ENCODE peak calls at places on chromosomes 2 and 18, in four cellular contexts. One of them, this sample, is unnamed.
A peak's percentile ranks its signal among the peaks of the same experiment; 100 is the strongest.

GRCh38 chr2:122749347-122749850 is 993.9 kb downstream of the TSN start:
- DNase-seq in esophagus squamous epithelium: no peak
- DNase-seq in ovary: no peak
- DNase-seq in activated CD8-positive, alpha-beta T cell treated with anti-CD3 and anti-CD28 coated beads for 36 hours: no peak
- DNase-seq in this sample: no peak

GRCh38 chr2:46555011-46555410 is 75.6 kb downstream of the TMEM247 start:
- DNase-seq in esophagus squamous epithelium: no peak
- DNase-seq in ovary: no peak
- DNase-seq in activated CD8-positive, alpha-beta T cell treated with anti-CD3 and anti-CD28 coated beads for 36 hours: peak; percentile 55
- DNase-seq in this sample: no peak

GRCh38 chr18:2709316-2709715 is 53.8 kb downstream of the SMCHD1 start:
- DNase-seq in activated CD8-positive, alpha-beta T cell treated with anti-CD3 and anti-CD28 coated beads for 36 hours: no peak
- DNase-seq in esophagus squamous epithelium: no peak
- DNase-seq in ovary: no peak
- DNase-seq in this sample: no peak

GRCh38 chr2:143575340-143575739 is 446.1 kb downstream of the ARHGAP15 start:
- DNase-seq in esophagus squamous epithelium: no peak
- DNase-seq in activated CD8-positive, alpha-beta T cell treated with anti-CD3 and anti-CD28 coated beads for 36 hours: no peak
- DNase-seq in ovary: no peak
- DNase-seq in this sample: no peak

GRCh38 chr2:121237980-121238665 is 46.9 kb downstream of the TFCP2L1 start:
- DNase-seq in ovary: no peak
- DNase-seq in esophagus squamous epithelium: no peak
- DNase-seq in activated CD8-positive, alpha-beta T cell treated with anti-CD3 and anti-CD28 coated beads for 36 hours: no peak
- DNase-seq in this sample: no peak

GRCh38 chr2:157782057-157782845 is 93.9 kb downstream of the ACVR1 start:
- DNase-seq in activated CD8-positive, alpha-beta T cell treated with anti-CD3 and anti-CD28 coated beads for 36 hours: peak; percentile 51
- DNase-seq in ovary: no peak
- DNase-seq in esophagus squamous epithelium: no peak
- DNase-seq in this sample: no peak

GRCh38 chr18:12255626-12256026 is 1.5 kb downstream of the CIDEA start:
- DNase-seq in esophagus squamous epithelium: no peak
- DNase-seq in activated CD8-positive, alpha-beta T cell treated with anti-CD3 and anti-CD28 coated beads for 36 hours: no peak
- DNase-seq in ovary: no peak
- DNase-seq in this sample: no peak

GRCh38 chr2:15763106-15763821 is 171.6 kb downstream of the DDX1 start:
- DNase-seq in ovary: no peak
- DNase-seq in activated CD8-positive, alpha-beta T cell treated with anti-CD3 and anti-CD28 coated beads for 36 hours: no peak
- DNase-seq in esophagus squamous epithelium: no peak
- DNase-seq in this sample: no peak

GRCh38 chr2:155382781-155383180 is 684.3 kb downstream of the KCNJ3 start:
- DNase-seq in ovary: no peak
- DNase-seq in activated CD8-positive, alpha-beta T cell treated with anti-CD3 and anti-CD28 coated beads for 36 hours: no peak
- DNase-seq in esophagus squamous epithelium: no peak
- DNase-seq in this sample: no peak

GRCh38 chr2:206955253-206955652 is 15.9 kb downstream of the CPO start:
- DNase-seq in esophagus squamous epithelium: no peak
- DNase-seq in ovary: no peak
- DNase-seq in activated CD8-positive, alpha-beta T cell treated with anti-CD3 and anti-CD28 coated beads for 36 hours: no peak
- DNase-seq in this sample: no peak

GRCh38 chr2:217980591-217980990 is 22.2 kb downstream of the TNS1 start:
- DNase-seq in ovary: peak; percentile 36
- DNase-seq in esophagus squamous epithelium: no peak
- DNase-seq in activated CD8-positive, alpha-beta T cell treated with anti-CD3 and anti-CD28 coated beads for 36 hours: no peak
- DNase-seq in this sample: no peak

GRCh38 chr2:154532763-154533162 is 165.7 kb upstream of the KCNJ3 start:
- DNase-seq in esophagus squamous epithelium: no peak
- DNase-seq in activated CD8-positive, alpha-beta T cell treated with anti-CD3 and anti-CD28 coated beads for 36 hours: no peak
- DNase-seq in ovary: no peak
- DNase-seq in this sample: no peak

GRCh38 chr2:64262068-64262467 is 117.8 kb upstream of the PELI1 start:
- DNase-seq in esophagus squamous epithelium: no peak
- DNase-seq in activated CD8-positive, alpha-beta T cell treated with anti-CD3 and anti-CD28 coated beads for 36 hours: no peak
- DNase-seq in ovary: no peak
- DNase-seq in this sample: no peak

GRCh38 chr2:232260075-232260474 is 118.5 kb upstream of the ALPP start:
- DNase-seq in esophagus squamous epithelium: no peak
- DNase-seq in activated CD8-positive, alpha-beta T cell treated with anti-CD3 and anti-CD28 coated beads for 36 hours: no peak
- DNase-seq in ovary: no peak
- DNase-seq in this sample: no peak

GRCh38 chr2:27216416-27217137 is 592 bp upstream of the CAD start:
- DNase-seq in ovary: no peak
- DNase-seq in esophagus squamous epithelium: no peak
- DNase-seq in activated CD8-positive, alpha-beta T cell treated with anti-CD3 and anti-CD28 coated beads for 36 hours: no peak
- DNase-seq in this sample: no peak

GRCh38 chr18:59607471-59607870 is 89.8 kb downstream of the CCBE1 start:
- DNase-seq in ovary: no peak
- DNase-seq in esophagus squamous epithelium: no peak
- DNase-seq in activated CD8-positive, alpha-beta T cell treated with anti-CD3 and anti-CD28 coated beads for 36 hours: no peak
- DNase-seq in this sample: no peak

GRCh38 chr18:57447154-57447621 is 12.0 kb downstream of the ONECUT2 start:
- DNase-seq in esophagus squamous epithelium: no peak
- DNase-seq in ovary: no peak
- DNase-seq in activated CD8-positive, alpha-beta T cell treated with anti-CD3 and anti-CD28 coated beads for 36 hours: peak; percentile 39
- DNase-seq in this sample: no peak
- TF ChIP-seq CTCF in esophagus squamous epithelium: no peak
- TF ChIP-seq CTCF in ovary: no peak
- TF ChIP-seq CTCF in activated CD8-positive, alpha-beta T cell treated with anti-CD3 and anti-CD28 coated beads for 36 hours: no peak
- TF ChIP-seq CTCF in this sample: no peak

GRCh38 chr2:3692375-3692774 is 11.0 kb upstream of the DCDC2C start:
- DNase-seq in activated CD8-positive, alpha-beta T cell treated with anti-CD3 and anti-CD28 coated beads for 36 hours: no peak
- DNase-seq in esophagus squamous epithelium: no peak
- DNase-seq in ovary: no peak
- DNase-seq in this sample: no peak
- TF ChIP-seq CTCF in activated CD8-positive, alpha-beta T cell treated with anti-CD3 and anti-CD28 coated beads for 36 hours: peak; percentile 19
- TF ChIP-seq CTCF in esophagus squamous epithelium: peak; percentile 17
- TF ChIP-seq CTCF in ovary: no peak
- TF ChIP-seq CTCF in this sample: no peak

DNA sequence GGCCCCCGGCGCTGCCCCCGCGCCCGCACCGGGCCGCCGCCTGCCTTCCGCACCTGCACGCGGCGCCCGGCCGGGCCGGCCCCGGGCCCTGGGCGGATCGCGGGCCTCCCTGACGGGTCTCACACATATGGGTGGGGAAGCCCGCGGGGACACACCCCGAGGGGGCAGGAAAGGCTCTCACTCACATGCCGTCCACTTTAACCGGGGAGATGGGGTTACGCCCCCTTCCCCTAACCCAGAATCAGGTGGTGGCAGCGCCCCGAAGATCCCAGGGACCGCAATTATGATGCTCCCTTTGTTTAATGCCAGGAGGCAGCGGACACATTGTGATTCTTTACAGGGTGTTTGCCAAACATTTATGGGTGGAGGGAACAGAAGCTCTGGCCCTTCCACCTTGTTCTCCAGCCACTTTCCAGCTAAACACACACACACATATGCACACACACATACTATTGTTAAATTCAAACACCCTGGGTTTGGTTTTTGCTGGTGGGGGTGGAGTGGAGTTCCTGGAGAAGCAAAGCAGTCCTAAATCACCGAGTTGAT is 433 bp upstream of the ANKRD44 start:
- DNase-seq in activated CD8-positive, alpha-beta T cell treated with anti-CD3 and anti-CD28 coated beads for 36 hours: no peak
- DNase-seq in ovary: no peak
- DNase-seq in esophagus squamous epithelium: peak; percentile 36
- DNase-seq in this sample: no peak
- TF ChIP-seq CTCF in activated CD8-positive, alpha-beta T cell treated with anti-CD3 and anti-CD28 coated beads for 36 hours: no peak
- TF ChIP-seq CTCF in ovary: no peak
- TF ChIP-seq CTCF in esophagus squamous epithelium: no peak
- TF ChIP-seq CTCF in this sample: no peak

GRCh38 chr18:55272510-55273243 is 313.4 kb upstream of the CCDC68 start:
- DNase-seq in esophagus squamous epithelium: no peak
- DNase-seq in ovary: no peak
- DNase-seq in activated CD8-positive, alpha-beta T cell treated with anti-CD3 and anti-CD28 coated beads for 36 hours: no peak
- DNase-seq in this sample: no peak

GRCh38 chr18:55280515-55280914 is 307.5 kb downstream of the TCF4 start:
- DNase-seq in ovary: no peak
- DNase-seq in esophagus squamous epithelium: no peak
- DNase-seq in activated CD8-positive, alpha-beta T cell treated with anti-CD3 and anti-CD28 coated beads for 36 hours: no peak
- DNase-seq in this sample: no peak

GRCh38 chr18:55269632-55270031 is 310.4 kb upstream of the CCDC68 start:
- DNase-seq in ovary: no peak
- DNase-seq in esophagus squamous epithelium: no peak
- DNase-seq in activated CD8-positive, alpha-beta T cell treated with anti-CD3 and anti-CD28 coated beads for 36 hours: no peak
- DNase-seq in this sample: no peak

GRCh38 chr18:55275042-55275897 is 312.7 kb downstream of the TCF4 start:
- DNase-seq in ovary: no peak
- DNase-seq in activated CD8-positive, alpha-beta T cell treated with anti-CD3 and anti-CD28 coated beads for 36 hours: no peak
- DNase-seq in esophagus squamous epithelium: no peak
- DNase-seq in this sample: no peak
- TF ChIP-seq CTCF in ovary: no peak
- TF ChIP-seq CTCF in activated CD8-positive, alpha-beta T cell treated with anti-CD3 and anti-CD28 coated beads for 36 hours: peak; percentile 39
- TF ChIP-seq CTCF in esophagus squamous epithelium: no peak
- TF ChIP-seq CTCF in this sample: no peak